ENCODE peak calls at places on chromosome 10, in five cellular contexts. X, W, U, B and J are unnamed samples.

GRCh38 chr10:104069610-104070009 is 16.1 kb downstream of the COL17A1 start:
- DNase-seq in X (no peak), W (no peak), U (no peak), B (no peak), J (no peak)

GRCh38 chr10:66881814-66882213 is 44.0 kb upstream of the LRRTM3 start:
- DNase-seq in X (no peak), W (no peak), U (no peak), B (no peak), J (no peak)

GRCh38 chr10:113407218-113407617 is 145.6 kb upstream of the HABP2 start:
- DNase-seq in X (no peak), W (no peak), U (no peak), B (no peak), J (no peak)

GRCh38 chr10:48634984-48635557 is 30.2 kb upstream of the ARHGAP22 start:
- DNase-seq in X (no peak), W (no peak), U (no peak), B (no peak), J (no peak)

GRCh38 chr10:66627156-66627555 is 298.7 kb upstream of the LRRTM3 start:
- DNase-seq in X (peak; percentile 81), W (no peak), U (peak; percentile 1), B (peak; percentile 45), J (no peak)

GRCh38 chr10:131078131-131078881 is 233.2 kb downstream of the TCERG1L start:
- DNase-seq in X (no peak), W (no peak), U (no peak), B (peak; percentile 19), J (no peak)

GRCh38 chr10:74383617-74384016 is 232.6 kb downstream of the ADK start:
- DNase-seq in X (no peak), W (no peak), U (no peak), B (no peak), J (no peak)

GRCh38 chr10:31340343-31340742 is 21.3 kb downstream of the ZEB1 start:
- DNase-seq in X (no peak), W (no peak), U (no peak), B (no peak), J (no peak)

GRCh38 chr10:110364531-110364937 is 59.8 kb upstream of the SMNDC1 start:
- DNase-seq in X (no peak), W (no peak), U (no peak), B (no peak), J (no peak)

GRCh38 chr10:122286872-122287271 is 15.8 kb downstream of the BTBD16 start:
- DNase-seq in X (peak; percentile 78), W (peak; percentile 77), U (peak; percentile 79), B (peak; percentile 61), J (peak; percentile 84)

GRCh38 chr10:85916999-85917573 is 449.5 kb downstream of the GRID1 start:
- DNase-seq in X (no peak), W (no peak), U (no peak), B (no peak), J (no peak)

GRCh38 chr10:110171032-110171431 is 36.4 kb upstream of the MXI1 start:
- DNase-seq in X (peak; percentile 55), W (no peak), U (no peak), B (peak; percentile 46), J (peak; percentile 49)

GRCh38 chr10:17024461-17024860 is 105.2 kb downstream of the CUBN start:
- DNase-seq in X (no peak), W (no peak), U (peak; percentile 45), B (no peak), J (no peak)

GRCh38 chr10:99768430-99769011 is 13.9 kb upstream of the ABCC2 start:
- DNase-seq in X (no peak), W (peak; percentile 53), U (no peak), B (no peak), J (no peak)

GRCh38 chr10:32265756-32266155 is 81.2 kb downstream of the EPC1 start:
- DNase-seq in X (peak; percentile 82), W (no peak), U (no peak), B (no peak), J (no peak)

GRCh38 chr10:24685958-24686540 is 37.6 kb downstream of the ARHGAP21 start:
- DNase-seq in X (no peak), W (peak; percentile 88), U (peak; percentile 79), B (no peak), J (no peak)

GRCh38 chr10:52221937-52222336 is 92.1 kb upstream of the DKK1 start:
- DNase-seq in X (no peak), W (no peak), U (no peak), B (no peak), J (no peak)

GRCh38 chr10:124636271-124636993 is 107.7 kb downstream of the FAM53B start:
- DNase-seq in X (no peak), W (no peak), U (no peak), B (no peak), J (no peak)

GRCh38 chr10:114879093-114879492 is 57.5 kb downstream of the FHIP2A start:
- DNase-seq in X (peak; percentile 10), W (no peak), U (no peak), B (no peak), J (no peak)

GRCh38 chr10:52632591-52632990 is 140.0 kb downstream of the MBL2 start:
- DNase-seq in X (peak; percentile 52), W (no peak), U (no peak), B (no peak), J (no peak)

GRCh38 chr10:103912759-103913158 is 5.2 kb downstream of the STN1 start:
- DNase-seq in X (no peak), W (no peak), U (no peak), B (no peak), J (no peak)

GRCh38 chr10:110034596-110034995 is 26.8 kb downstream of the ADD3 start:
- DNase-seq in X (no peak), W (peak; percentile 62), U (no peak), B (no peak), J (peak; percentile 56)

GRCh38 chr10:116521424-116522305 is 24.1 kb upstream of the PNLIP start:
- DNase-seq in X (peak; percentile 37), W (peak; percentile 52), U (peak; percentile 52), B (no peak), J (peak; percentile 21)

GRCh38 chr10:43006490-43006889 is 70.4 kb upstream of the RET start:
- DNase-seq in X (no peak), W (no peak), U (no peak), B (no peak), J (no peak)
- H2BK5ac ChIP-seq in X (no peak overlapping the region), W (no peak overlapping the region), U (no peak overlapping the region), B (no peak overlapping the region), J (no peak overlapping the region)

GRCh38 chr10:78445308-78445707 is 411.6 kb downstream of the RPS24 start:
- DNase-seq in X (no peak), W (no peak), U (no peak), B (no peak), J (no peak)
- H2BK5ac ChIP-seq in X (no peak overlapping the region), W (no peak overlapping the region), U (no peak overlapping the region), B (no peak overlapping the region), J (no peak overlapping the region)

GRCh38 chr10:7411671-7412481 is 1.0 kb upstream of the SFMBT2 start:
- DNase-seq in X (peak; percentile 57), W (no peak), U (no peak), B (peak; percentile 52), J (no peak)
- H2BK5ac ChIP-seq in X (no peak overlapping the region), W (no peak overlapping the region), U (no peak overlapping the region), B (no peak overlapping the region), J (no peak overlapping the region)

GRCh38 chr10:416091-416515 is 273.4 kb downstream of the DIP2C start:
- DNase-seq in X (peak; percentile 72), W (no peak), U (no peak), B (peak; percentile 74), J (peak; percentile 59)
- H2BK5ac ChIP-seq in X (no peak overlapping the region), W (no peak overlapping the region), U (no peak overlapping the region), B (no peak overlapping the region), J (no peak overlapping the region)

DNA sequence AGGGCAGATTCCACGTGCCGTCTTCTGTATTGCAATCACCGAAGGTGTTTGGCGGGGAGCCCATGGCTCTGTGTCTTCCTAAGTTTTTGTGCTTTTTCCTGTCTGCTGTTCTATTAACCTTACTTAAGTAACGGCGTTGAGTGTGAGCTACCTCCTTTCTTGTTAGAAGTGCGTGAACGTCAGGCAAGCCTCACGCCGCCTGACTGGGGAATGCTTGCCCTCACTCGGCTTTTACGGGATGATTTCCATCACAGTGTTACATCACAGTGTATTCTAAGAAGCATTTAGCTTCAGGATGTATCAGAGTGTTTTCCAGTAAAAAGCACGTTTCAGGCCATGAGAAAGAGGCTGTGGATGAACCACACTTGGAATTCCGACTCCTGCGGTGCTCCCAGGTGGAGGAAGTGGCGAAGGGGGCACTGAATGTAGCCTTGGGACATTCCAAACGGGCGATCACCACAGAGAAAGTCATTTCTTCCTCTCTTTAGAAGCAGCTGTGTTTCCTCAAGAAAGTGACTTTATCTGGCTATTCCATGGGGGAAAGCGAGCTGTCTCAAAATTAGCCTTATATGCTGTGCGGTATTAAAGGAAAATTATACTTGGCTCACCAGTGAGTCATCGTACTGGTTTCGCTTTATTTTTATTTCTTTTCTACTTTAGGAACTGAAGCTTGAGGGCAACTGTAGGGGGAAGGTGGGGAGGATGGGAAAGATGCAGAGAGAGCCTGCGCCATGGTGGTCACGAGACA is 290.7 kb downstream of the KLF6 start:
- DNase-seq in X (peak; percentile 22), W (peak; percentile 18), U (no peak), B (no peak), J (peak; percentile 75)
- H2BK5ac ChIP-seq in X (no peak overlapping the region), W (peak overlapping the region; percentile 41), U (peak overlapping the region; percentile 97), B (no peak overlapping the region), J (peak overlapping the region; percentile 22)

DNA sequence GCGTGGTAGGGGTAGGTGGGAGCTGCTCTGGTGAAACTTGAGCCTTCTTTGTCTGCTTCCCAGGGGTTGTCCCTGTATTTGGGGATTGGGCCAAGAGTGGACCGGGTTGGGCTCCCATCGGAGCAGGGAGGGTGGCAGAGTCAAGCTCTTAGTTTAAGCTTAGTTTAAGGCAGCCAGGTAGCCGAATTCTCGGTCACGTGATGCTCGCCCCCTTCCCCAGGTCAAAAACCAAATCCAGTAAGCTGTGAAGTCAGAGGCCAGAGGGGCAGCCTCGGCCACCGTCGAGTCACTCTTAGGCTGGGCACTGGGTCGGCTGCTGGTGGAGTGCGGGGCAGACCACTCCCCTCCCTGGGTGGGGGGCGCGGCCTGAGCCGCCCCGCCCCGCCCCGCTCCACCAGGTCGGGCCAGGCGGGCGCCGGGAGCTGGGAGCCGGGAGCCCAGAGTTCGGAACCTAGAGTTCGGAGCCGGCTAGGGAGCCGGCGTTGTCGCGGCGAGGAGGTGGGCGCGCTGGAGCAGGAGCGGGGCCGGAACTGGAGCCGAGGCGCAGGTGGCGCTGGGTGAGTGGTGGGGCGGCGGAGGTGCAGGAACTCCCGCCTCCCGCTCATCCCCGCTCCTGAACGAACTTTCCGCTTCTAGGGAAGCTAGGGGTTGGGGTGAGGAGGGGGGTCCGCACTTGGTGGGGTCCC is 2.8 kb upstream of the LZTS2 start:
- DNase-seq in X (peak; percentile 76), W (no peak), U (no peak), B (peak; percentile 84), J (peak; percentile 72)
- H2BK5ac ChIP-seq in X (peak overlapping the region; percentile 70), W (no peak overlapping the region), U (peak overlapping the region; percentile 46), B (no peak overlapping the region), J (peak overlapping the region; percentile 32)

GRCh38 chr10:78359641-78360091 is 326.0 kb downstream of the RPS24 start:
- DNase-seq in X (peak; percentile 85), W (no peak), U (peak; percentile 35), B (no peak), J (no peak)
- H2BK5ac ChIP-seq in X (no peak overlapping the region), W (no peak overlapping the region), U (no peak overlapping the region), B (no peak overlapping the region), J (peak overlapping the region; percentile 95)

GRCh38 chr10:70114902-70115301 is 17.7 kb downstream of the AIFM2 start:
- DNase-seq in X (peak; percentile 45), W (no peak), U (no peak), B (peak; percentile 45), J (no peak)
- H2BK5ac ChIP-seq in X (no peak overlapping the region), W (no peak overlapping the region), U (no peak overlapping the region), B (no peak overlapping the region), J (no peak overlapping the region)